ENCODE peak calls at places on chromosomes 13 and 19, in ten cellular contexts. U is T-cell; R is stimulated activated CD8-positive, alpha-beta memory T cell treated with anti-CD3 and anti-CD28 coated beads, Interleukin-7, amount 100 ng/mL, for 1 hour; Q is left ventricle myocardium inferior; D is stimulated activated CD4-positive, alpha-beta T cell treated with anti-CD3 and anti-CD28 coated beads, Interleukin-4, amount 100 ng/mL, for 4 hours; W is OCI-LY7; A is neural crest cell; X is body of pancreas; J is cardiac muscle cell; C is HAP-1. O is an unnamed sample.

GRCh38 chr13:105871768-105872167 is 663.7 kb downstream of the EFNB2 start:
- DNase-seq in U (no peak), R (no peak), Q (no peak), D (no peak), W (no peak), A (no peak), X (no peak), J (peak), C (no peak), O (no peak)

GRCh38 chr19:3855321-3855720 is 13.5 kb downstream of the ZFR2 start:
- DNase-seq in U (no peak), R (no peak), Q (no peak), D (no peak), W (no peak), A (no peak), X (no peak), J (no peak), C (no peak), O (no peak)

GRCh38 chr19:18086590-18087138 is at the start of gene IL12RB1:
- DNase-seq in U (peak), R (no peak), Q (no peak), D (peak), W (peak), A (no peak), X (no peak), J (no peak), C (no peak), O (no peak)

GRCh38 chr19:4730740-4731171 is 7.1 kb upstream of the DPP9 start:
- DNase-seq in U (peak), R (peak), Q (no peak), D (peak), W (peak), A (peak), X (peak), J (no peak), C (peak), O (no peak)

GRCh38 chr19:29590278-29590677 is 15.8 kb upstream of the POP4 start:
- DNase-seq in U (no peak), R (no peak), Q (no peak), D (no peak), W (no peak), A (no peak), X (no peak), J (no peak), C (no peak), O (no peak)

GRCh38 chr13:46575843-46576242 is 22.9 kb downstream of the LRCH1 start:
- DNase-seq in U (no peak), R (no peak), Q (no peak), D (no peak), W (no peak), A (no peak), X (no peak), J (peak), C (no peak), O (peak)

GRCh38 chr19:19488041-19488874 is 27.1 kb downstream of the TSSK6 start:
- DNase-seq in U (no peak), R (no peak), Q (no peak), D (no peak), W (no peak), A (no peak), X (peak), J (peak), C (no peak), O (no peak)

GRCh38 chr19:17873661-17874422 is 2.1 kb downstream of the SLC5A5 start:
- DNase-seq in U (peak), R (peak), Q (no peak), D (peak), W (peak), A (peak), X (peak), J (peak), C (peak), O (peak)

GRCh38 chr19:16867211-16867610 is 21.6 kb upstream of the F2RL3 start:
- DNase-seq in U (no peak), R (no peak), Q (no peak), D (no peak), W (no peak), A (no peak), X (no peak), J (no peak), C (no peak), O (peak)

GRCh38 chr13:46556380-46556779 is 3.4 kb downstream of the LRCH1 start:
- DNase-seq in U (no peak), R (no peak), Q (no peak), D (no peak), W (peak), A (no peak), X (no peak), J (no peak), C (no peak), O (no peak)

GRCh38 chr19:38024991-38025716 is 118.1 kb downstream of the SIPA1L3 start:
- DNase-seq in U (no peak), R (no peak), Q (no peak), D (no peak), W (no peak), A (no peak), X (no peak), J (no peak), C (peak), O (no peak)

GRCh38 chr19:10517361-10517759 is at the start of gene S1PR5:
- DNase-seq in U (no peak), R (no peak), Q (no peak), D (no peak), W (no peak), A (no peak), X (peak), J (peak), C (peak), O (no peak)

GRCh38 chr19:33683881-33684549 is 62.3 kb downstream of the CHST8 start:
- DNase-seq in U (no peak), R (no peak), Q (no peak), D (no peak), W (no peak), A (peak), X (peak), J (peak), C (peak), O (no peak)

GRCh38 chr13:25657062-25657588 is 285.4 kb downstream of the ATP8A2 start:
- DNase-seq in U (no peak), R (no peak), Q (no peak), D (no peak), W (no peak), A (no peak), X (no peak), J (no peak), C (no peak), O (no peak)

GRCh38 chr19:33289261-33289660 is 13.1 kb downstream of the CEBPA start:
- DNase-seq in U (no peak), R (no peak), Q (no peak), D (no peak), W (no peak), A (no peak), X (no peak), J (no peak), C (no peak), O (no peak)

GRCh38 chr13:112346173-112346898 is 29.8 kb upstream of the SPACA7 start:
- DNase-seq in U (no peak), R (no peak), Q (no peak), D (no peak), W (no peak), A (peak), X (peak), J (peak), C (peak), O (no peak)

GRCh38 chr13:97268772-97269171 is 46.6 kb downstream of the MBNL2 start:
- DNase-seq in U (no peak), R (no peak), Q (no peak), D (no peak), W (no peak), A (no peak), X (no peak), J (no peak), C (no peak), O (peak)

GRCh38 chr19:31956771-31957170 is 388.6 kb upstream of the ZNF507 start:
- DNase-seq in U (no peak), R (no peak), Q (no peak), D (no peak), W (no peak), A (no peak), X (no peak), J (no peak), C (no peak), O (no peak)

GRCh38 chr13:25687622-25688225 is 315.9 kb downstream of the ATP8A2 start:
- DNase-seq in U (no peak), R (no peak), Q (no peak), D (no peak), W (no peak), A (no peak), X (no peak), J (no peak), C (no peak), O (no peak)

GRCh38 chr19:39997595-39998216 is 846 bp downstream of the ZNF546 start:
- DNase-seq in U (no peak), R (no peak), Q (no peak), D (no peak), W (no peak), A (no peak), X (no peak), J (no peak), C (no peak), O (no peak)

GRCh38 chr19:13483215-13483614 is 23.1 kb downstream of the CACNA1A start:
- DNase-seq in U (no peak), R (no peak), Q (no peak), D (no peak), W (peak), A (no peak), X (no peak), J (no peak), C (no peak), O (no peak)

GRCh38 chr19:40279120-40279551 is 6.0 kb downstream of the AKT2 start:
- DNase-seq in U (no peak), R (no peak), Q (peak), D (no peak), W (no peak), A (no peak), X (no peak), J (peak), C (no peak), O (peak)

GRCh38 chr13:110065780-110066179 is 241.2 kb downstream of the COL4A1 start:
- DNase-seq in U (no peak), R (no peak), Q (no peak), D (no peak), W (no peak), A (no peak), X (no peak), J (no peak), C (no peak), O (no peak)

GRCh38 chr19:13149628-13150186 is 468 bp downstream of the STX10 start:
- DNase-seq in U (no peak), R (no peak), Q (peak), D (no peak), W (peak), A (peak), X (peak), J (peak), C (peak), O (peak)

GRCh38 chr13:33123066-33123940 is 107.1 kb downstream of the KL start:
- DNase-seq in U (no peak), R (no peak), Q (peak), D (no peak), W (no peak), A (no peak), X (peak), J (peak), C (no peak), O (peak)

GRCh38 chr19:8662263-8662662 is 31.8 kb downstream of the NFILZ start:
- DNase-seq in U (no peak), R (no peak), Q (no peak), D (no peak), W (no peak), A (no peak), X (no peak), J (no peak), C (no peak), O (no peak)